ENCODE peak calls at places on chromosome 14, in seven cellular contexts. C, P, Z, K, R, T and U are unnamed samples.

GRCh38 chr14:38004610-38004879 is 203.2 kb upstream of the SSTR1 start:
- DNase-seq in C (no peak), P (no peak), Z (no peak), K (no peak), R (no peak), T (no peak), U (no peak)

GRCh38 chr14:53626771-53627170 is 329.9 kb downstream of the BMP4 start:
- DNase-seq in C (no peak), P (no peak), Z (no peak), K (no peak), R (no peak), T (no peak), U (no peak)

GRCh38 chr14:96567289-96567899 is 65.2 kb downstream of the PAPOLA start:
- DNase-seq in C (no peak), P (peak), Z (no peak), K (no peak), R (no peak), T (no peak), U (peak)

GRCh38 chr14:77707355-77707723 is 484 bp downstream of the ALKBH1 start:
- DNase-seq in C (peak), P (peak), Z (no peak), K (no peak), R (no peak), T (no peak), U (peak)

GRCh38 chr14:36478782-36479181 is 41.2 kb downstream of the NKX2-1 start:
- DNase-seq in C (no peak), P (no peak), Z (no peak), K (no peak), R (no peak), T (no peak), U (no peak)

GRCh38 chr14:52706286-52706685 is 714 bp upstream of the PSMC6 start:
- DNase-seq in C (no peak), P (peak), Z (no peak), K (no peak), R (no peak), T (no peak), U (no peak)

GRCh38 chr14:64114166-64114565 is 180.0 kb downstream of the ESR2 start:
- DNase-seq in C (no peak), P (peak), Z (no peak), K (no peak), R (no peak), T (no peak), U (no peak)

GRCh38 chr14:73058923-73059311 is 583 bp downstream of the RBM25 start:
- DNase-seq in C (peak), P (peak), Z (peak), K (no peak), R (peak), T (no peak), U (no peak)

GRCh38 chr14:32510815-32511214 is 181.7 kb downstream of the AKAP6 start:
- DNase-seq in C (no peak), P (no peak), Z (no peak), K (no peak), R (no peak), T (no peak), U (no peak)

DNA sequence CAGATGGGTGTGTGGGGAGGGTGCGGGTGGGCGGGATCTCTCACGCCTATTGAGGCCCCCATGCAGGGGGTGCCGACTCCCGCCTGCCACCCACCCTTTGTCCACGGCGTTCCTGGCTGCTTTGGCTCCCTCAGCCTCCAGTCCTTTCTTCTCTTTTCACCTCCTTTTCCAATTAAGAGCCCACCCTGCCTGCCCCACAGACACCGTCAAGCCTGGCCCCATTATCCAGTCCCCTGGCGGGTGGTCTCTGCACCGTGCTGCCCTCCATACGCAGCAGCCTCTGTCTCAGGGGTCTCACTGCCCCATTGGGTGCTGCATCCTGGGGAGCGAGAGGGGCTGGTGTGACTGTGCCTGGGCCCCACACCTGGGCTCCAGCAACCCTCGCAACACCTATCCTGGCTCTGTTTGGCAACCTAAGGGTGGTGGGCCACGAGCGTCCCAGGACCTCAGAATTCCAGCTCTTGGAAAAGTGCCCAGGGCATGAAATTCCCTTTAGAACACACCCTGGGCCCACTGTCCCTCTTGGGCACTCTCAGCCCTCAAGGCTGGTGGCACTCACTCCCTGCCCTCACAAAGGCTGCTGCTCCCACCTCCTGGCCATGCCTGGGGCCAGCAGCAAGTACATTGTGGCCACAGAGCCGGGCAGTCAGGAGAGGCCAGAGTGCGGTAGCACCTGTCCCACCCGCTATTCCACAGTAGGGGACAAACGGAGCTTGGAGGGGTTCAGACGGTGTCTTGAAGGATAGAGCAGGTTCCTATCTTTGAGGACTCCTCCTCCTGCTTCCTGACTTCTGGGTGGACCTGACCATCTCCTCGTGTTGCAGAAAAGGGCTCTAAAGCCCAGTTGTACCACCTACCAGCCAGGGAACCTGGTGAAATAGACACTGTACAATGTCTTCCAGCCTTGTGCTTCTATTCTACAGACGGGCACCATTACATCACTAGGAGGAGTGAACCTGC is 114.1 kb downstream of the KIF26A start:
- DNase-seq in C (no peak), P (no peak), Z (no peak), K (no peak), R (no peak), T (peak), U (no peak)
- TF ChIP-seq CTCF in C (no peak), P (no peak), Z (no peak), K (no peak), R (no peak), T (no peak), U (no peak)

DNA sequence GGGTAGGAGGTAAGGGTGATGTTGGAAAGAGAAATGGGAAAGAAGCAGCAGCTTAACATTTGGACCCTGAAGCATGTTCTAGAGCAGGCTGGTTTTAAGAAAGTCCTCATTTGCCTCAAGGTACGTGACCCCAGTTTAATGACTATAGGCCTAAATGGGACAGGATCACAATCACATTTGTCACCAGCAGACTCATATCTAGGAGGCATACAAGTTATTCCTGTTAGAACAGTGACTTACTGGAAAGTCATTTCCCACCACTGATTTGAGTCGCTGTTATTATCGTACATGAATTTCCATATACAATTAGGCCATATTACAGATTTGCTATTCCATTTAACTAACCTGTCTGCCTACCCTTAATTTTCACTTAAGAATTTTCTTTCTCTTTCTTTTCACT is 326.1 kb downstream of the DAD1 start:
- DNase-seq in C (no peak), P (no peak), Z (no peak), K (no peak), R (no peak), T (no peak), U (no peak)
- H3K27ac ChIP-seq in C (no peak), P (no peak), Z (no peak), K (no peak), R (no peak), T (no peak), U (no peak)

DNA sequence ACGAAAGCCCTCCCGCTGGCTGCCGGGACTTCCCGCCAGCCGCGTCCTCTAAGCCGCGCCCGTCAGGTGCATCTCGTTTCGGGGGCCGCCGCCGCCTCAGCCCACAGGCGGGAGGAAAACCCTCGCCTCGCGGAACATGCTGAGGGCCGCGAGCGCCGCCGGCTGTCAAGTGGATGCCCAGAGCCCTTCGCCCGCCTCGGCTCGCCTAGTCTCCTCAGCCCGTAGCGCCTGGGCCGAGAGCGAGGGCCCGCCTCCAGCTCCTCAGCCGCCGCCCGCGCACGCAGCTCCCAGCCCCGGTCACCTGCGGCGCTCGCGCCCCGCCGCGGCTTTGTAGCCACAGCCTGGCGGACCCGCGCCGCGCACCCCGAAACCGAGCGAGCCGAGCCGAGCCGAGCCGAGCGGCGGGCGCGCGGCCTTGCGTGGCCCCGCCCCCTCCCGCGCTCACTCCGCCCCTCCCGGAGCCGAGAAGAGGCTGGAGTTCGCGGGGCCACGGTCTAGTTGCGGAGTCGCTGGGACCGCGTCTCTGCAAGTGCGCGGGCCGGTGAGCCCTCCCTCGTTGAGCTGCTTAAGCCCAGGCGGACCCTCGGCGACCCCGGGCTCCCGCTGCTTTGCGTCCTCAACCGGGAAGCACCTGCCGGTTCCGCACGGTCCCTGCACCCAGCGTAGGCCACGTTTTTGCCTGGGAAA is at the start of gene EML5:
- DNase-seq in C (peak), P (peak), Z (peak), K (peak), R (peak), T (peak), U (peak)
- TF ChIP-seq CTCF in C (peak), P (no peak), Z (peak), K (peak), R (peak), T (no peak), U (peak)

DNA sequence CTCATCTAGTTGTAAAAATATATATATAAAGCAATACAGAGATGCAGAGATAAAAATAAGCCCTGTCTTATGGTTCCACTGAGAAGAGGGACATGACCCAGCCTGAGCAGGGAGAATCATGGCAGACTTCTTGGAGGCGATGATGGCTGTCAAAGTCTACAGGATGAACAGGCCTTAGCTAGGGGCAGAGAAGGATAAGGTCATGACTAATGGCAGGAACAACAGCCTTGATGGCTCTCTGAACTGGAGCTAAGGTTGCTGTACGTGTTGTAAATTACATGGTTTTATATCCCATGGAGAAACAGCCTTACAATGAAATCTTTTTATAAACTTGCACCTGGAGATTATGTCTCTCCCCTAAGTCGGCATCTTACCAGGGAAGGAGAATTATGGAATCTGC is 32.4 kb downstream of the FOXN3 start:
- DNase-seq in C (no peak), P (no peak), Z (no peak), K (no peak), R (no peak), T (no peak), U (no peak)
- H3K27ac ChIP-seq in C (no peak), P (no peak), Z (no peak), K (no peak), R (no peak), T (no peak), U (no peak)